ENCODE peak calls at places on chromosomes 7 and 10, in four cellular contexts. D, S, O and B are unnamed samples.

GRCh38 chr10:49080071-49080470 is 35.3 kb downstream of the VSTM4 start:
- ATAC-seq in D (peak), S (peak), O (no peak), B (no peak)

GRCh38 chr7:43112941-43113621 is 634 bp downstream of the HECW1 start:
- ATAC-seq in O (peak), S (peak), D (peak), B (peak)

GRCh38 chr7:99112097-99112496 is 31.8 kb downstream of the SMURF1 start:
- ATAC-seq in D (no peak), S (no peak), O (no peak), B (no peak)

GRCh38 chr7:47511698-47512370 is 70.1 kb downstream of the TNS3 start:
- ATAC-seq in O (no peak), S (no peak), D (no peak), B (no peak)

GRCh38 chr10:113316506-113316905 is 236.3 kb upstream of the HABP2 start:
- ATAC-seq in O (no peak), S (no peak), D (no peak), B (no peak)

GRCh38 chr10:37700886-37701780 is 156.3 kb downstream of the ZNF248 start:
- ATAC-seq in O (no peak), S (no peak), D (peak), B (no peak)

GRCh38 chr7:65722361-65722792 is 150.5 kb upstream of the VKORC1L1 start:
- ATAC-seq in S (peak), O (peak), D (peak), B (peak)

GRCh38 chr10:108629843-108630242 is 1293.5 kb downstream of the XPNPEP1 start:
- ATAC-seq in O (no peak), S (no peak), D (no peak), B (no peak)

GRCh38 chr10:125081931-125082330 is 78.4 kb downstream of the CTBP2 start:
- ATAC-seq in D (no peak), S (peak), O (no peak), B (no peak)

GRCh38 chr7:103888603-103889153 is 100.8 kb downstream of the RELN start:
- ATAC-seq in D (no peak), S (no peak), O (no peak), B (no peak)

GRCh38 chr7:95840953-95841950 is 68.9 kb downstream of the DYNC1I1 start:
- ATAC-seq in S (no peak), D (no peak), O (no peak), B (peak)

GRCh38 chr10:35843524-35844171 is 201.6 kb upstream of the FZD8 start:
- ATAC-seq in O (no peak), D (peak), S (peak), B (no peak)

GRCh38 chr7:159104188-159105030 is 40.3 kb downstream of the VIPR2 start:
- ATAC-seq in O (no peak), D (peak), S (peak), B (no peak)

GRCh38 chr10:89002234-89002978 is 11.8 kb downstream of the FAS start:
- ATAC-seq in S (no peak), D (no peak), O (no peak), B (peak)

GRCh38 chr7:91299952-91300775 is 35.9 kb downstream of the FZD1 start:
- ATAC-seq in S (peak), O (no peak), D (peak), B (no peak)

GRCh38 chr10:98610301-98610700 is 163.6 kb upstream of the HPS1 start:
- ATAC-seq in D (no peak), O (no peak), S (no peak), B (no peak)

GRCh38 chr7:219581-220150 is 27.3 kb downstream of the FAM20C start:
- ATAC-seq in D (peak), O (no peak), S (peak), B (no peak)

GRCh38 chr7:50685445-50686070 is 97.1 kb downstream of the GRB10 start:
- ATAC-seq in D (peak), S (peak), O (no peak), B (no peak)

GRCh38 chr7:96562966-96563365 is 146.7 kb downstream of the SEM1 start:
- ATAC-seq in O (no peak), D (no peak), S (no peak), B (no peak)

GRCh38 chr10:132408823-132409666 is 12.0 kb downstream of the PWWP2B start:
- ATAC-seq in S (peak), O (no peak), D (peak), B (no peak)

GRCh38 chr7:1874522-1875389 is 204.7 kb downstream of the ELFN1 start:
- ATAC-seq in D (peak), O (no peak), S (peak), B (peak)

GRCh38 chr7:118777308-118777707 is 552.8 kb downstream of the ANKRD7 start:
- ATAC-seq in O (no peak), D (no peak), S (no peak), B (no peak)

GRCh38 chr10:80894797-80895467 is 357.2 kb downstream of the SH2D4B start:
- ATAC-seq in D (no peak), S (no peak), O (no peak), B (no peak)

GRCh38 chr10:21260793-21261149 is 264.7 kb downstream of the SKIDA1 start:
- ATAC-seq in D (no peak), O (no peak), S (no peak), B (no peak)

GRCh38 chr7:50418086-50418515 is 32.0 kb downstream of the FIGNL1 start:
- ATAC-seq in D (peak), O (peak), S (peak), B (peak)

GRCh38 chr7:129781856-129782256 is 170.3 kb downstream of the NRF1 start:
- ATAC-seq in D (no peak), O (no peak), S (no peak), B (no peak)

GRCh38 chr10:29324220-29324831 is 35.5 kb downstream of the LYZL1 start:
- ATAC-seq in D (no peak), S (peak), O (no peak), B (no peak)

GRCh38 chr10:7184660-7185366 is 226.0 kb downstream of the SFMBT2 start:
- ATAC-seq in O (no peak), S (peak), D (peak), B (no peak)

GRCh38 chr10:132482090-132482489 is 55.5 kb upstream of the INPP5A start:
- ATAC-seq in D (peak), S (peak), O (no peak), B (no peak)

GRCh38 chr7:151598045-151598444 is 78.3 kb upstream of the RHEB start:
- ATAC-seq in S (peak), D (no peak), O (no peak), B (peak)

GRCh38 chr7:56097700-56098099 is 4.9 kb upstream of the PHKG1 start:
- ATAC-seq in S (peak), D (peak), O (no peak), B (peak)

GRCh38 chr10:88332526-88333265 is 250.4 kb downstream of the RNLS start:
- ATAC-seq in O (no peak), D (no peak), S (no peak), B (no peak)

GRCh38 chr7:2051708-2052656 is 180.8 kb downstream of the MAD1L1 start:
- ATAC-seq in O (no peak), D (peak), S (peak), B (no peak)

GRCh38 chr10:16547973-16548372 is 26.3 kb upstream of the C1QL3 start:
- ATAC-seq in S (no peak), O (no peak), D (no peak), B (no peak)

GRCh38 chr7:27133409-27134157 is 3.0 kb upstream of the HOXA4 start:
- ATAC-seq in O (no peak), S (no peak), D (no peak), B (no peak)

GRCh38 chr10:43229208-43230061 is 37.4 kb downstream of the RASGEF1A start:
- ATAC-seq in O (peak), S (peak), D (peak), B (peak)